ENCODE peak calls at places on chromosomes 11 and 22, in nine cellular contexts. X, Q, F, G, Y, C, P, J and W are unnamed samples.

GRCh38 chr22:24948356-24949202 is 2.1 kb upstream of the LHFPL7 start:
- DNase-seq in Y (no peak), C (no peak), F (no peak), J (no peak), X (no peak), P (no peak), G (no peak), Q (no peak), W (no peak)

GRCh38 chr11:36485296-36485870 is 24.7 kb downstream of the TRAF6 start:
- DNase-seq in X (no peak), Q (no peak), Y (no peak), F (no peak), G (no peak), J (no peak), C (no peak), P (no peak), W (no peak)

GRCh38 chr22:49850021-49850911 is 3.4 kb upstream of the ZBED4 start:
- DNase-seq in F (no peak), J (no peak), C (no peak), X (no peak), G (no peak), P (no peak), Y (no peak), Q (no peak), W (no peak)

GRCh38 chr11:33828604-33829429 is 54.5 kb upstream of the FBXO3 start:
- DNase-seq in C (no peak), Q (peak; percentile 52), J (no peak), Y (no peak), F (no peak), G (no peak), P (no peak), X (no peak), W (no peak)

GRCh38 chr22:50271519-50271970 is 1.4 kb upstream of the MAPK11 start:
- DNase-seq in C (peak; percentile 73), J (peak; percentile 69), P (peak; percentile 85), Y (peak; percentile 29), X (no peak), F (peak; percentile 63), Q (peak; percentile 96), G (peak; percentile 67), W (peak; percentile 34)

GRCh38 chr22:31944700-31945477 is 554 bp downstream of the YWHAH start:
- DNase-seq in Y (peak; percentile 14), J (peak; percentile 70), X (peak; percentile 52), P (no peak), G (peak; percentile 64), F (no peak), C (peak; percentile 58), Q (no peak), W (no peak)

GRCh38 chr22:35930933-35931332 is 97.7 kb downstream of the RBFOX2 start:
- DNase-seq in G (peak; percentile 62), Q (peak; percentile 54), Y (no peak), X (no peak), J (no peak), C (peak; percentile 80), P (peak; percentile 78), F (peak; percentile 69), W (no peak)

GRCh38 chr11:16217631-16218030 is 138.7 kb downstream of the SOX6 start:
- DNase-seq in G (no peak), Q (no peak), X (no peak), P (no peak), F (peak; percentile 70), C (no peak), J (no peak), Y (no peak), W (no peak)

GRCh38 chr11:30586251-30587144 is at the start of gene MPPED2:
- DNase-seq in P (no peak), F (no peak), G (peak; percentile 57), Q (peak; percentile 87), X (no peak), C (no peak), Y (no peak), J (no peak), W (peak; percentile 9)

GRCh38 chr11:117009905-117010605 is 88.2 kb downstream of the SIK3 start:
- DNase-seq in G (no peak), F (peak; percentile 23), Q (no peak), J (no peak), Y (no peak), P (no peak), C (no peak), X (no peak), W (no peak)

GRCh38 chr11:34576331-34576730 is 44.6 kb upstream of the EHF start:
- DNase-seq in C (no peak), P (no peak), J (no peak), Y (no peak), F (peak; percentile 22), Q (no peak), G (no peak), X (no peak), W (no peak)

GRCh38 chr11:60310407-60310998 is 16.6 kb upstream of the MS4A6E start:
- DNase-seq in F (no peak), C (peak; percentile 33), X (peak; percentile 61), Q (no peak), G (peak; percentile 11), J (no peak), Y (no peak), P (no peak), W (no peak)

GRCh38 chr11:124878497-124879228 is 13.4 kb downstream of the ROBO3 start:
- DNase-seq in Q (no peak), C (no peak), Y (no peak), F (no peak), P (no peak), J (no peak), X (no peak), G (no peak), W (no peak)

GRCh38 chr11:85052636-85053035 is 574.5 kb downstream of the DLG2 start:
- DNase-seq in X (no peak), Q (no peak), P (no peak), C (no peak), Y (no peak), J (no peak), F (peak; percentile 61), G (no peak), W (no peak)

GRCh38 chr11:16791494-16791961 is 53.1 kb downstream of the C11orf58 start:
- DNase-seq in C (no peak), F (peak; percentile 98), P (no peak), G (peak; percentile 28), X (peak; percentile 70), Y (no peak), Q (no peak), J (no peak), W (no peak)

GRCh38 chr11:125890447-125891100 is 3.1 kb downstream of the HYLS1 start:
- DNase-seq in G (no peak), J (no peak), C (no peak), Y (no peak), P (no peak), X (no peak), F (peak; percentile 6), Q (no peak), W (no peak)

GRCh38 chr11:71428861-71429435 is 19.2 kb downstream of the DHCR7 start:
- DNase-seq in J (no peak), G (no peak), Y (no peak), X (no peak), C (no peak), F (no peak), P (no peak), Q (no peak), W (no peak)

GRCh38 chr11:394034-394857 is at the start of gene PKP3:
- DNase-seq in Y (no peak), J (no peak), G (no peak), P (no peak), C (no peak), X (peak; percentile 87), F (peak; percentile 67), Q (peak; percentile 63), W (no peak)

GRCh38 chr11:14041565-14041964 is 79.0 kb downstream of the SPON1 start:
- DNase-seq in Q (no peak), G (no peak), P (no peak), X (no peak), C (no peak), Y (no peak), F (no peak), J (no peak), W (no peak)
- H3K27ac ChIP-seq in Q (no peak overlapping the region), G (no peak overlapping the region), P (no peak overlapping the region), X (no peak overlapping the region), C (no peak overlapping the region), Y (no peak overlapping the region), F (no peak overlapping the region), J (no peak overlapping the region), W (no peak overlapping the region)

DNA sequence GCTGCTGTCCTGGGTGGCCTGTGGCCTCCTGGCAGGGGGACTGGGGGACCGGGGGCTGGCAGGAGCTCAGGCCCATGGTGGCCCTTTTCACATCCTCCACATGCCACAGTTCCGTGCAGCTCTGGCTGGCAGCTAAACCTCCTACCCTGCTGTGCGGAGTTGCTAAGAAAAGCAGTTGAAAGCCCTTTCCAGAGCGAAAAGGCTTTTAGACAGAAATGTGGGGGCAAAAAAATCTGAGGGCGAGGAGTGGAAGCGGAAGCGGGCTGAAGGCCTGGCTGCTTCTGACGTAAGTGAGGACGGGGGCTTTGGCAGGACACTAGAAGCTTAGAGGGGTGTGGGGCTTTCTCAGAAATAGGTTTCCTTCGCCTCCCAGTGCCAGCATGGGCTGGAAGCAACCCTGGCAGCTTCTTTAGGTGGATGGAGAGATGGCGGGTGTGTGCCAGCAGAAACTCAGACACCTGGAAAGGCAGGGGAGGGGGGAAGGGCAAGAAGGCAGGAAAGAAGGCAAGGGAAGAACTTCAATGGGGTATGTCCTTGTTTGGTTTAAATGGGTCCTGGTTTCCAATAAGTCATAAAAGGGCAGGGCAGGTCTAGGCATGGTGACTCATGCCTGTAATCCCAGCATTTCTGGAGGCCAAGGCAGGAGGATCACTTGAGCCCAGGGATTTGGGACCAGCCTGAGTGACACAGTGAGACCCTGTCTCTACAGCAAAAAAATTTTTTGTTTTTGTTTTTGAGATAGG is 11.2 kb upstream of the DGKZ start:
- DNase-seq in F (no peak), P (no peak), Y (no peak), J (no peak), C (no peak), G (no peak), X (no peak), Q (peak; percentile 74), W (no peak)
- H3K27ac ChIP-seq in F (no peak overlapping the region), P (no peak overlapping the region), Y (no peak overlapping the region), J (no peak overlapping the region), C (no peak overlapping the region), G (no peak overlapping the region), X (no peak overlapping the region), Q (no peak overlapping the region), W (peak overlapping the region; percentile 42)

GRCh38 chr11:46541593-46542371 is 52.0 kb downstream of the AMBRA1 start:
- DNase-seq in Q (no peak), G (peak; percentile 44), C (no peak), J (no peak), F (no peak), X (peak; percentile 87), P (no peak), Y (no peak), W (peak; percentile 15)
- H3K27ac ChIP-seq in Q (no peak overlapping the region), G (no peak overlapping the region), C (no peak overlapping the region), J (no peak overlapping the region), F (no peak overlapping the region), X (peak overlapping the region; percentile 16), P (no peak overlapping the region), Y (no peak overlapping the region), W (no peak overlapping the region)

DNA sequence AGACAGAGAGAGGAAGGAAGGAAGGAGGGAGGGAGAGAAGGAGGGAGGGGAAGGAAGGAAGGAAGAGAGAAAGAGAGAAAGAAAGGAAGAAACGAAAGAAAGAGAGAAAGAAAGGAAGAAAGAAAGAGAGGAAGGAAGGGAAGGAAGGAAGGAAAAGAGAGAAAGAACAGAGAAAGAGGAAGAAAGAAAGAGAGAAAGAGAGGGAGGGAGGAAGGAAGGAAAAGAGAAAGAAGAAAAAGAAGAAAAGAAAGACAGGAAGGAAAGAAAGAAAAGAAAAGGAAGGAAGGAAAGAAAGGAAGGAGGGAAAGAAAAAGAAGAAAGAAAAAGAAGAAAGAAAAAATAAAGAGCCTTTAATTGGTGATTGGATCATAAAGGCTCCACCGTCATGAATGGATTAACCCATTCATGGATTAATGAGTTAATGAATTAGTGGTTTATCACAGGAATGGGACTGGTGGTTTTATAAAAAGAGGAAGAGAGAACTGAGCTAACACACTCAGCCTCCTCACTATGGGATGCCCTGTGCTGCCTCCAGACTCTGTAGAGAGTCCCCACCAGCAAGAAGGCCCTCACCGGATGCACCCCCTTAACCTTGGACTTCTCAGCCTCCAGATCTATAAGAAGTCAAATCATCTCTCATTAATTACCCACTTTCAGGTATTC is 9.0 kb upstream of the PLAAT2 start:
- DNase-seq in C (peak; percentile 78), G (no peak), P (peak; percentile 54), J (no peak), F (no peak), X (no peak), Y (no peak), Q (no peak), W (no peak)
- H3K27ac ChIP-seq in C (peak overlapping the region; percentile 68), G (no peak overlapping the region), P (no peak overlapping the region), J (no peak overlapping the region), F (no peak overlapping the region), X (no peak overlapping the region), Y (no peak overlapping the region), Q (no peak overlapping the region), W (no peak overlapping the region)